ENCODE peak calls at places on chromosomes 12 and 14, in six cellular contexts. T is AG08396; G is activated naive CD4-positive, alpha-beta T cell treated with anti-CD3 and anti-CD28 coated beads, Interleukin-2, amount 50 U/mL, for 72 hours; I is T-helper 17 cell; K is astrocyte of the cerebellum; U is CD4-positive, CD25-positive, alpha-beta regulatory T cell. C is an unnamed sample.

GRCh38 chr12:18546399-18546798 is 191.4 kb downstream of the PLCZ1 start:
- DNase-seq in G (no peak), I (no peak), T (no peak), U (no peak), K (no peak), C (no peak)

GRCh38 chr12:50132505-50133135 is 20.6 kb downstream of the COX14 start:
- DNase-seq in T (peak; percentile 21), U (no peak), G (no peak), I (no peak), K (peak; percentile 19), C (peak; percentile 47)

GRCh38 chr14:54366726-54367707 is 29.8 kb upstream of the CDKN3 start:
- DNase-seq in I (no peak), G (peak; percentile 8), K (no peak), T (peak; percentile 47), U (no peak), C (peak; percentile 84)

GRCh38 chr12:104938371-104938770 is 19.7 kb downstream of the SLC41A2 start:
- DNase-seq in G (no peak), T (no peak), K (no peak), U (no peak), I (no peak), C (peak; percentile 87)

GRCh38 chr12:94286580-94287244 is 138.3 kb downstream of the PLXNC1 start:
- DNase-seq in G (no peak), T (no peak), K (no peak), I (no peak), U (no peak), C (peak; percentile 63)

GRCh38 chr12:56296207-56296785 is 3.8 kb downstream of the CS start:
- DNase-seq in G (no peak), I (no peak), K (no peak), U (no peak), T (no peak), C (no peak)

GRCh38 chr12:90366286-90366685 is 588.7 kb downstream of the CCER1 start:
- DNase-seq in T (peak; percentile 8), U (no peak), I (no peak), G (no peak), K (peak; percentile 1), C (no peak)

GRCh38 chr12:12668005-12668404 is 28.0 kb downstream of the GPR19 start:
- DNase-seq in K (no peak), I (no peak), G (no peak), U (no peak), T (no peak), C (no peak)

GRCh38 chr12:16588812-16589211 is 17.1 kb downstream of the LMO3 start:
- DNase-seq in K (no peak), I (no peak), U (no peak), G (no peak), T (no peak), C (no peak)

GRCh38 chr12:76571256-76571655 is 11.7 kb upstream of the OSBPL8 start:
- DNase-seq in K (no peak), G (no peak), T (no peak), U (no peak), I (no peak), C (no peak)

GRCh38 chr14:58332514-58332913 is 34.2 kb downstream of the ARID4A start:
- DNase-seq in K (no peak), T (no peak), I (no peak), G (no peak), U (no peak), C (no peak)

GRCh38 chr14:97074456-97074855 is 277.3 kb downstream of the VRK1 start:
- DNase-seq in G (no peak), T (no peak), K (no peak), U (no peak), I (no peak), C (no peak)

GRCh38 chr12:106981781-106982180 is 5.2 kb downstream of the MTERF2 start:
- DNase-seq in I (no peak), G (no peak), T (no peak), U (no peak), K (no peak), C (no peak)

GRCh38 chr12:91577586-91578539 is 395.2 kb upstream of the DCN start:
- DNase-seq in G (no peak), I (no peak), T (peak; percentile 12), U (no peak), K (no peak), C (no peak)

GRCh38 chr12:42575717-42576116 is 13.8 kb downstream of the PRICKLE1 start:
- DNase-seq in G (no peak), T (no peak), U (no peak), I (no peak), K (no peak), C (no peak)

GRCh38 chr12:67452119-67452805 is 183.1 kb downstream of the CAND1 start:
- DNase-seq in T (no peak), K (no peak), G (peak; percentile 22), I (no peak), U (no peak), C (no peak)

GRCh38 chr12:24015771-24016170 is 66.3 kb upstream of the SOX5 start:
- DNase-seq in G (no peak), U (no peak), K (no peak), I (no peak), T (no peak), C (no peak)

GRCh38 chr12:58503731-58504520 is 416.4 kb downstream of the LRIG3 start:
- DNase-seq in G (no peak), U (no peak), K (no peak), I (no peak), T (no peak), C (no peak)

GRCh38 chr12:68932701-68933563 is at the start of gene CPM:
- DNase-seq in G (peak; percentile 84), T (peak; percentile 86), I (peak; percentile 59), K (no peak), U (peak; percentile 70), C (peak; percentile 85)

GRCh38 chr12:50110762-50111416 is 1.1 kb upstream of the COX14 start:
- DNase-seq in G (no peak), K (no peak), U (no peak), I (no peak), T (peak; percentile 34), C (peak; percentile 88)

GRCh38 chr12:51923506-51924365 is 16.4 kb downstream of the ACVRL1 start:
- DNase-seq in U (peak; percentile 11), K (no peak), G (peak; percentile 73), T (peak; percentile 70), I (peak; percentile 27), C (peak; percentile 62)

GRCh38 chr14:73262427-73263183 is 25.3 kb downstream of the PAPLN start:
- DNase-seq in T (peak; percentile 7), U (no peak), I (no peak), G (no peak), K (no peak), C (no peak)

GRCh38 chr12:48659863-48660262 is 22.2 kb downstream of the KANSL2 start:
- DNase-seq in G (no peak), K (no peak), T (no peak), I (no peak), U (no peak), C (no peak)

GRCh38 chr12:130192667-130193345 is 30.5 kb downstream of the FZD10 start:
- DNase-seq in U (no peak), T (no peak), G (no peak), I (no peak), K (no peak), C (peak; percentile 79)

C was measured in islet precursor cell.